ENCODE peak calls at places on chromosomes 1 and 21, in five cellular contexts. P is progenitor cell of endocrine pancreas, W is GM04503, X is right cardiac atrium, O is AG10803. E is an unnamed sample.
A peak's percentile ranks its signal among the peaks of the same experiment; 100 is the strongest.

GRCh38 chr1:151846062-151846568 is 6.5 kb upstream of the C2CD4D start:
- DNase-seq in P (no peak), W (peak; percentile 32), X (peak; percentile 36), O (peak; percentile 25), E (no peak)

GRCh38 chr1:113511269-113511668 is 121.0 kb downstream of the MAGI3 start:
- DNase-seq in P (no peak), W (no peak), X (no peak), O (no peak), E (no peak)

GRCh38 chr1:110556471-110556807 is 37.5 kb upstream of the KCNA10 start:
- DNase-seq in P (no peak), W (no peak), X (no peak), O (no peak), E (no peak)

GRCh38 chr1:152169356-152170025 is 10.5 kb upstream of the RPTN start:
- DNase-seq in P (no peak), W (no peak), X (no peak), O (no peak), E (no peak)

GRCh38 chr1:23742670-23743286 is 493 bp upstream of the ELOA start:
- DNase-seq in P (no peak), W (no peak), X (peak; percentile 48), O (peak; percentile 29), E (peak; percentile 0)

GRCh38 chr21:15928196-15928595 is 198.4 kb downstream of the USP25 start:
- DNase-seq in P (no peak), W (no peak), X (no peak), O (no peak), E (no peak)

GRCh38 chr1:178538192-178538916 is 25.4 kb downstream of the TEX35 start:
- DNase-seq in P (no peak), W (peak; percentile 61), X (no peak), O (peak; percentile 75), E (no peak)

GRCh38 chr1:160432371-160432786 is 32.0 kb downstream of the VANGL2 start:
- DNase-seq in P (no peak), W (no peak), X (no peak), O (no peak), E (no peak)

GRCh38 chr1:54768093-54768492 is 3.8 kb upstream of the PARS2 start:
- DNase-seq in P (no peak), W (no peak), X (no peak), O (no peak), E (no peak)

E was measured in T follicular helper cell.